ENCODE peak calls at places on chromosomes 16 and 17, in four cellular contexts. T is GM12878, Q is HepG2, O is K562. W is an unnamed sample.
A peak's percentile ranks its signal among the peaks of the same experiment; 100 is the strongest.

GRCh38 chr16:24652209-24652712 is 77.2 kb upstream of the TNRC6A start:
- DNase-seq in O (no peak), Q (no peak), T (no peak), W (no peak)

GRCh38 chr16:12672986-12673385 is 130.7 kb downstream of the CPPED1 start:
- DNase-seq in Q (no peak), O (no peak), T (no peak), W (no peak)

GRCh38 chr16:3112058-3112880 is at the start of gene ZNF205:
- DNase-seq in Q (peak; percentile 70), T (no peak), O (peak; percentile 90), W (peak; percentile 88)

GRCh38 chr17:58193641-58194259 is 1.2 kb downstream of the EPX start:
- DNase-seq in Q (no peak), O (peak; percentile 37), T (no peak), W (peak; percentile 69)

GRCh38 chr16:9048302-9048700 is 43.1 kb upstream of the HAPSTR1 start:
- DNase-seq in O (no peak), Q (no peak), T (no peak), W (no peak)

GRCh38 chr16:47851026-47851610 is 304.7 kb downstream of the ABCC12 start:
- DNase-seq in Q (no peak), T (no peak), O (no peak), W (no peak)

GRCh38 chr17:80751070-80751459 is 206.4 kb downstream of the RPTOR start:
- DNase-seq in O (no peak), Q (no peak), T (no peak), W (no peak)

GRCh38 chr16:17426451-17426850 is 44.3 kb downstream of the XYLT1 start:
- DNase-seq in O (no peak), T (no peak), Q (no peak), W (no peak)

GRCh38 chr16:51394401-51394800 is 243.3 kb upstream of the SALL1 start:
- DNase-seq in O (no peak), Q (no peak), T (no peak), W (no peak)

GRCh38 chr16:54286330-54287017 is at the start of gene IRX3:
- DNase-seq in O (no peak), Q (peak; percentile 91), T (no peak), W (peak; percentile 88)

GRCh38 chr17:78329263-78330059 is 30.4 kb downstream of the SOCS3 start:
- DNase-seq in Q (no peak), O (no peak), T (no peak), W (no peak)

GRCh38 chr17:66775262-66775661 is 59.7 kb upstream of the CACNG5 start:
- DNase-seq in T (no peak), Q (no peak), O (no peak), W (no peak)

GRCh38 chr16:70737377-70738082 is 51.7 kb upstream of the MTSS2 start:
- DNase-seq in T (peak; percentile 81), Q (no peak), O (no peak), W (no peak)

GRCh38 chr16:15948532-15949209 is 745 bp upstream of the ABCC1 start:
- DNase-seq in Q (peak; percentile 44), O (no peak), T (no peak), W (no peak)

GRCh38 chr16:28139530-28139929 is 72.2 kb downstream of the XPO6 start:
- DNase-seq in T (no peak), Q (no peak), O (peak; percentile 26), W (no peak)

GRCh38 chr16:88511060-88511459 is 58.0 kb downstream of the ZFPM1 start:
- DNase-seq in Q (no peak), O (no peak), T (no peak), W (no peak)

GRCh38 chr16:88511911-88512310 is 58.3 kb upstream of the ZC3H18 start:
- DNase-seq in T (no peak), O (no peak), Q (no peak), W (no peak)

GRCh38 chr16:88514070-88514469 is 56.1 kb upstream of the ZC3H18 start:
- DNase-seq in O (no peak), Q (no peak), T (no peak), W (no peak)

GRCh38 chr16:88514526-88514925 is 55.7 kb upstream of the ZC3H18 start:
- DNase-seq in Q (no peak), T (no peak), O (no peak), W (no peak)

GRCh38 chr16:88512728-88513674 is 57.2 kb upstream of the ZC3H18 start:
- DNase-seq in T (no peak), O (no peak), Q (no peak), W (no peak)
- TF ChIP-seq NR2C2 in T (no peak), O (no peak), Q (no peak), W (no peak)

GRCh38 chr17:83056583-83057396 is 22.6 kb upstream of the METRNL start:
- DNase-seq in T (no peak), O (no peak), Q (no peak), W (no peak)
- TF ChIP-seq NR2C2 in T (no peak), O (no peak), Q (no peak), W (no peak)

GRCh38 chr17:38578229-38578628 is 27.5 kb downstream of the SRCIN1 start:
- DNase-seq in Q (no peak), T (no peak), O (no peak), W (peak; percentile 64)

GRCh38 chr17:38578641-38579480 is 26.9 kb downstream of the SRCIN1 start:
- DNase-seq in O (no peak), T (no peak), Q (no peak), W (no peak)

GRCh38 chr17:38582069-38582468 is 23.7 kb downstream of the SRCIN1 start:
- DNase-seq in O (no peak), T (no peak), Q (no peak), W (no peak)

GRCh38 chr17:38577645-38578173 is 28.0 kb downstream of the SRCIN1 start:
- DNase-seq in T (no peak), O (no peak), Q (no peak), W (no peak)

DNA sequence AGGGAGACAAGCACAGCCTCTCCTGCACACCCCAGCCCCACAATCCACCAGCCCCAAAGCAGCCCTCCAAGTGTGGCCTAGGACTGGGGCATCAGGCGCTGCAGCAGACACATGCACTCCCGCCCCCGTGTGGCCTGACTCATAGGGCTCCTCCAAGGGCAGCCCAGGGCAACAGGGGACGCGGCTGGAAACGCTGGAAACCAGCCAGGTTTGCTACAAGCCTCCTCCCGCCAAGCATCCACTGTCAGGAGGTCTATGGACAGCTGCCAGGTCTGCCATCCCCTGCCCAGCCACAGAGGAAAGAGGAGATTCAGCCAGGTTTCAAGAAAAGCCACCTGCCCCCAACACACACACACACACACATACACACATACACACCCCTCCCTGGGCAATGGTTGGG is 25.8 kb downstream of the SRCIN1 start:
- DNase-seq in T (no peak), O (peak; percentile 79), Q (peak; percentile 71), W (peak; percentile 83)
- TF ChIP-seq NR2C2 in T (no peak), O (no peak), Q (peak; percentile 21), W (no peak)

GRCh38 chr17:81977211-81978091 is at the start of gene ASPSCR1:
- DNase-seq in Q (peak; percentile 80), T (peak; percentile 34), O (peak; percentile 96), W (peak; percentile 88)

GRCh38 chr17:81978901-81979298 is 1.5 kb downstream of the ASPSCR1 start:
- DNase-seq in T (no peak), O (no peak), Q (no peak), W (no peak)

GRCh38 chr17:81980122-81980521 is 2.7 kb downstream of the ASPSCR1 start:
- DNase-seq in O (no peak), Q (no peak), T (no peak), W (no peak)

GRCh38 chr17:81973432-81973831 is 4.0 kb upstream of the ASPSCR1 start:
- DNase-seq in Q (no peak), O (no peak), T (no peak), W (no peak)

GRCh38 chr17:81976332-81977210 is 858 bp upstream of the ASPSCR1 start:
- DNase-seq in O (no peak), Q (no peak), T (no peak), W (peak; percentile 63)
- TF ChIP-seq NR2C2 in O (peak; percentile 39), Q (no peak), T (no peak), W (no peak)

GRCh38 chr16:81403601-81404391 is 40.8 kb upstream of the CMIP start:
- DNase-seq in Q (peak; percentile 79), T (peak; percentile 28), O (peak; percentile 94), W (peak; percentile 94)

GRCh38 chr16:81409016-81409556 is 35.5 kb upstream of the CMIP start:
- DNase-seq in O (no peak), T (no peak), Q (no peak), W (no peak)

GRCh38 chr16:81408409-81408950 is 36.1 kb upstream of the CMIP start:
- DNase-seq in O (no peak), Q (no peak), T (no peak), W (no peak)

GRCh38 chr16:81403208-81403600 is 41.4 kb upstream of the CMIP start:
- DNase-seq in O (no peak), Q (no peak), T (no peak), W (no peak)

DNA sequence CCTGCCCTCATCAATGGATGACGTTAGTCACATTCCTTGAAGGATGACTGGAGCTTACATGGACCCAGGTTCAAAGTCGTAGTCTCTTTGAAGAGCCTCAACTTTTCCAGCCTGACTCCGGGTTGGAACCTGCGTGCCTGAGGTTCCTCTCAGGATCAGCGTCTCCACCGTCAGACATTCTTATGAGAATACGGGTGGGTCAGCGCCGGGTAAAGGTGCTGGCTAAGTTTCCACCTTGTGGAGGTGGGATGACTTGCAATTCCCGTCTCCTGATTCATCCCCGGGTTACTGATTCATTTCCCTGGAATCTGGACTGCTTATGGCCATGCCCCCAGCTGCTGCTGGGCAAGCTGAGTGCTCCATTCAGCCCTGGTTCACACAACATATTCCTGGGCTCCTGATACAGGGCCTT is 38.9 kb upstream of the CMIP start:
- DNase-seq in Q (peak; percentile 91), O (peak; percentile 58), T (no peak), W (peak; percentile 36)
- TF ChIP-seq NR2C2 in Q (no peak), O (no peak), T (no peak), W (no peak)

GRCh38 chr16:57084257-57084770 is 8.1 kb upstream of the CPNE2 start:
- DNase-seq in O (peak; percentile 85), Q (peak; percentile 54), T (peak; percentile 25), W (peak; percentile 81)
- TF ChIP-seq NR2C2 in O (no peak), Q (peak; percentile 41), T (no peak), W (no peak)

DNA sequence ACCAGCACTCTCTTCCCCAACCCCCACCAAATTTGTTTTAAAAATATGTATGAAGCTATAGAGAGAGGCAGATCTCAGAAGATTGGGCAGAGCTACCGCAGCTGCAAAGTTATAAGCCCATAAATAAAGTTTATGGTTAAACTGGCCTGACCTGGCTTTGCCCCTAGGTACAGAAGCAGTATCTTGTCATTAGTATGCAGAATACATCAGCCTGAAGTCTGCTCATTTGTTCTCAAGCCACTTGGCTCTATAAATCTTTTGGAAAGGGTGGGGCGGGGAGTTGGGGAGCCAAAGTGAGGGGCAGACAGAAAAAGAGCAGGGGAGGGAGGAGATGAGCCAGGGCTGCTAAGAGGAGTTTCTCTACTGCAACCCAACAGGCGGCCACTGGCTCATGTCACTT is 113.2 kb downstream of the SOX9 start:
- DNase-seq in Q (no peak), T (no peak), O (no peak), W (no peak)
- TF ChIP-seq NR2C2 in Q (no peak), T (no peak), O (no peak), W (no peak)

GRCh38 chr16:1929105-1929504 is 10.9 kb upstream of the HS3ST6 start:
- DNase-seq in Q (no peak), O (peak; percentile 62), T (no peak), W (no peak)
- TF ChIP-seq NR2C2 in Q (no peak), O (no peak), T (no peak), W (no peak)